ENCODE peak calls at places on chromosomes 16 and 17, in five cellular contexts. W is K562, Q is GM12878, V is SK-N-SH, Y is HepG2. X is an unnamed sample.

GRCh38 chr17:77409282-77410161 is 268.8 kb downstream of the SEC14L1 start:
- DNase-seq in Y (no peak), V (no peak), Q (no peak), W (no peak), X (no peak)

GRCh38 chr16:16019488-16019887 is 70.1 kb downstream of the ABCC1 start:
- DNase-seq in Q (no peak), W (no peak), Y (no peak), V (no peak), X (no peak)

GRCh38 chr17:76213491-76213890 is 26.8 kb downstream of the RNF157 start:
- DNase-seq in W (no peak), V (no peak), Q (no peak), Y (no peak), X (no peak)

GRCh38 chr17:61984826-61985225 is 57.0 kb upstream of the INTS2 start:
- DNase-seq in V (no peak), W (no peak), Y (no peak), Q (no peak), X (no peak)

GRCh38 chr16:86521236-86522197 is 11.2 kb downstream of the FOXF1 start:
- DNase-seq in Y (no peak), Q (no peak), V (no peak), W (peak), X (no peak)

GRCh38 chr16:12600116-12600515 is 203.6 kb downstream of the CPPED1 start:
- DNase-seq in V (no peak), Y (no peak), Q (no peak), W (no peak), X (no peak)

GRCh38 chr16:56409195-56409594 is 16.1 kb downstream of the AMFR start:
- DNase-seq in V (no peak), W (no peak), Y (peak), Q (no peak), X (no peak)

GRCh38 chr17:76550712-76551615 is 11.1 kb downstream of the PRCD start:
- DNase-seq in W (no peak), Q (no peak), Y (peak), V (no peak), X (peak)

GRCh38 chr16:3959148-3959547 is 78.6 kb upstream of the CREBBP start:
- DNase-seq in W (no peak), Y (no peak), V (no peak), Q (no peak), X (no peak)

GRCh38 chr17:41717408-41718286 is 5.5 kb downstream of the GAST start:
- DNase-seq in V (no peak), Q (no peak), Y (no peak), W (no peak), X (no peak)

GRCh38 chr17:21104608-21105007 is 22.2 kb upstream of the DHRS7B start:
- DNase-seq in Q (no peak), V (no peak), W (no peak), Y (no peak), X (no peak)

GRCh38 chr17:77476920-77477805 is 336.4 kb downstream of the SEC14L1 start:
- DNase-seq in V (peak), Q (no peak), Y (no peak), W (no peak), X (no peak)

GRCh38 chr17:19242323-19242722 is 5.2 kb downstream of the EPN2 start:
- DNase-seq in W (no peak), Q (no peak), V (no peak), Y (no peak), X (no peak)

GRCh38 chr17:51764387-51764971 is 394.0 kb downstream of the CA10 start:
- DNase-seq in W (peak), V (peak), Y (peak), Q (peak), X (peak)

GRCh38 chr16:28237754-28238357 is 26.1 kb upstream of the XPO6 start:
- DNase-seq in Q (no peak), Y (no peak), V (no peak), W (peak), X (peak)

GRCh38 chr17:3915642-3916012 is 638 bp downstream of the P2RX1 start:
- DNase-seq in Y (no peak), V (no peak), Q (no peak), W (no peak), X (peak)

GRCh38 chr16:80047796-80048649 is 447.5 kb upstream of the MAF start:
- DNase-seq in V (no peak), Y (no peak), Q (no peak), W (no peak), X (no peak)

GRCh38 chr16:51812945-51813344 is 661.9 kb upstream of the SALL1 start:
- DNase-seq in V (no peak), Y (no peak), Q (no peak), W (no peak), X (no peak)

GRCh38 chr16:17939723-17940122 is 396.8 kb downstream of the NPIPA8 start:
- DNase-seq in Q (no peak), W (no peak), Y (no peak), V (no peak), X (no peak)

GRCh38 chr16:87278191-87279093 is 38.8 kb downstream of the C16orf95 start:
- DNase-seq in V (peak), Q (no peak), W (peak), Y (peak), X (no peak)

GRCh38 chr16:19871721-19872120 is 12.9 kb downstream of the GPRC5B start:
- DNase-seq in Q (no peak), Y (no peak), W (no peak), V (no peak), X (no peak)

GRCh38 chr16:101586-101985 is 23.6 kb downstream of the MPG start:
- DNase-seq in V (no peak), W (no peak), Q (no peak), Y (no peak), X (no peak)

GRCh38 chr16:89615596-89616090 is 2.2 kb downstream of the DPEP1 start:
- DNase-seq in V (peak), W (peak), Y (no peak), Q (no peak), X (no peak)

GRCh38 chr17:15966183-15966878 is 21.4 kb downstream of the ADORA2B start:
- DNase-seq in Q (no peak), Y (peak), V (no peak), W (no peak), X (peak)

GRCh38 chr16:79876332-79876730 is 275.8 kb upstream of the MAF start:
- DNase-seq in W (no peak), V (no peak), Q (peak), Y (no peak), X (no peak)

GRCh38 chr17:3475812-3476686 is at the start of gene ASPA:
- DNase-seq in Y (no peak), W (no peak), V (no peak), Q (no peak), X (no peak)

GRCh38 chr17:44533533-44534246 is 23.6 kb upstream of the FZD2 start:
- DNase-seq in V (peak), Y (peak), Q (no peak), W (peak), X (peak)

GRCh38 chr17:32463304-32463703 is 19.0 kb downstream of the PSMD11 start:
- DNase-seq in Y (no peak), Q (no peak), W (no peak), V (no peak), X (no peak)

GRCh38 chr17:32458367-32458766 is 14.1 kb downstream of the PSMD11 start:
- DNase-seq in V (no peak), Q (no peak), W (no peak), Y (no peak), X (no peak)

GRCh38 chr17:32461498-32461852 is 17.2 kb downstream of the PSMD11 start:
- DNase-seq in V (no peak), W (no peak), Q (no peak), Y (no peak), X (no peak)

GRCh38 chr17:32460054-32460453 is 15.7 kb downstream of the PSMD11 start:
- DNase-seq in W (no peak), Y (no peak), Q (no peak), V (no peak), X (no peak)

GRCh38 chr17:32461853-32462617 is 17.7 kb downstream of the PSMD11 start:
- DNase-seq in Q (no peak), Y (peak), V (peak), W (peak), X (peak)
- TF ChIP-seq REST in Q (no peak), Y (no peak), V (no peak), W (no peak), X (no peak)

GRCh38 chr17:40022961-40023541 is 7.8 kb downstream of the CSF3 start:
- DNase-seq in Q (no peak), W (no peak), Y (no peak), V (no peak), X (no peak)
- TF ChIP-seq GABPA in Q (no peak), W (no peak), Y (no peak), V (no peak), X (no peak)

GRCh38 chr16:58843675-58844074 is 109.6 kb upstream of the GOT2 start:
- DNase-seq in V (peak), Y (peak), W (peak), Q (peak), X (peak)
- TF ChIP-seq REST in V (no peak), Y (no peak), W (no peak), Q (no peak), X (no peak)

GRCh38 chr16:10828851-10829331 is 10.3 kb upstream of the TVP23A start:
- DNase-seq in Q (no peak), Y (no peak), W (no peak), V (peak), X (no peak)
- TF ChIP-seq GABPA in Q (no peak), Y (no peak), W (no peak), V (no peak), X (no peak)

DNA sequence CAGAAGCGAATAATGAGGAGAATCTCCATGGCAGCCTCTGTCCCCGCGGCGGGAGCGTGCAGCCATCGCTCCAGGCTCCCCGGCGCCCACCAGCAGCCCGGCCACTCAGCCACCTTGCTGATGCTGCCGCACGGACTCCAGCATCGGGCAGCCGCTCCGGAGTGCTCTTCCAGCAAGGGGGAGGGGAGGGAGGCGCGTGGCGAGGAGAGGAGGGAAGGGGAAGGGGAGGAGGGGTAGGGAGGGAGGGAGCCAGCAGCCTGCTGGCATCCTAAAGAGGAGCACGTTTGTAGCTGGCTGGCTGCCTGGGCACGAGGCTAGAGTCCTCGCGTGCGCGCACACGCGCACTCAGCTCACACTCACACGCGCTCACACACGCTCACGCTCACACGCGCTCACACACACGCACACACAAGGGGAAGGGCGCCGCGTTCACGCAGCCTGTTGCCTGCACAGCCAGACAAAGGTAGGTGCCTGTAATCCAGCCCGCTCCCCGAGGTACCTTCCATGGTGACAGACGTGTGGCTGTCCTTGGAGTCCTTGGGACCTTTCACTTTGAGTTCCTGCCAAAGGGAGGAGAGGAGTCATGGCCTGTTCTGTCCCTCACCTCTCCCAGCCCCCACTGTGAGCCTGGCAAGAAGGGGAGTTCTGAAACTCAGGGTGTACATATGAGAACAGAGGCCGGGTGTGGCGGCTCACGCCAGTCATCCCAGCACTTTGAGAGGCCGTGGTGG is 82.1 kb downstream of the TIMM22 start:
- DNase-seq in W (no peak), Q (no peak), Y (no peak), V (peak), X (no peak)
- TF ChIP-seq REST in W (no peak), Q (no peak), Y (no peak), V (no peak), X (no peak)

DNA sequence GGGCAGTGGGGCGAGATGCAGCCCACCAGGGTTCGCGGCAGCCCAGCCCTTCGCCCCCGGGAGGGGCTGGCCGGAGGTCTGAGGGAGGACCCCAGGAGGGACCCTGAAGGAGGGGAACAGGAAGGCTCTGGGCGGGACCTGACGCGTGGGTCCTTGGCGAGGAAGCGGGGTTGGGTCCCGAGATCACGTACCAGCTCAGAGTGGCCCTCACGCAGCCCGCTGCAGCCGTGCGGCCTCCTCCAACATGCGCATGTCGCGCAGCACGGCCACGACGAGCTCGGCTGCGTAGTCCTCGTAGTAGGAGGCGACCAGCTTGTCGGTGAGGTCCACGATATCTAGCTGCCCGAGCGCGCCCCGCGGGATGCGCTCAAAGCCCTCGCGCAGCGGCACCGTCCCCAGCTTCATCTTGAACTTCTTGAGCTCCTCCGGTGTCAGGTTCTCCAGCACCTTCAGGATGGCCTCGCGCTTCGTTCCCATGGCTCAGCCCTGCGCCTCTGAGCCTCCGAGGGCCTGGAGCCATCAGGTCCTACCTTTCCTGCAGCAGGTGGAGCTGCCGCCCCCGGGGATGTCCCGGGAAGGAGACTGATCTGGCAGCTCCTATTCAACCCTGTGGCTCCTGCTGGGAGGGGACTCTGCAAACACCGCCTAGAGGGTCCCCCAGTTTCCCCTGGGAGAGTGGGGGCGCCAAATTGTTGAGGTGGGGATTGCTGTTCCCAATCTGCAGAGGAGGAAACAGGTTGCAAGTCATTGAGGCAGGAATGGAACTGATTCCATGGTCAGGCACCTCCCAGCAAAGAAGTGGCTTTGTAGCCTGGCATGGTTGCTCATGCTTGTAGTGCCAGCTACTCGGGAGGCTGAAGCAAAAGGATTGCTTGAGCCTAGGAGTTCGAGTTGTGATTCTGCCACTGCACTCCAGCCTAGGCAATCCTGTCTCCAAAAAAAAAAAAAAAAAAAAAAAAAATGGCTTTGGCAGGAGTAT is at the start of gene PYDC1:
- DNase-seq in W (no peak), V (no peak), Y (no peak), Q (no peak), X (no peak)
- TF ChIP-seq GABPA in W (no peak), V (no peak), Y (no peak), Q (no peak), X (no peak)